ENCODE peak calls at places on chromosomes 16 and 17, in five cellular contexts. K, B, T, X and L are unnamed samples.

GRCh38 chr17:49951362-49952080 is 17.5 kb upstream of the DLX4 start:
- DNase-seq in T (no peak), B (no peak), X (no peak), K (no peak), L (peak)

GRCh38 chr17:60390881-60391418 is 983 bp downstream of the USP32 start:
- DNase-seq in X (no peak), T (peak), K (peak), B (peak), L (peak)

GRCh38 chr16:11595908-11596504 is 9.3 kb upstream of the LITAF start:
- DNase-seq in K (no peak), X (no peak), T (no peak), B (no peak), L (no peak)

GRCh38 chr17:38326996-38327792 is 16.6 kb downstream of the GPR179 start:
- DNase-seq in T (peak), B (no peak), K (no peak), X (no peak), L (no peak)

GRCh38 chr17:82976982-82977488 is 102.4 kb upstream of the METRNL start:
- DNase-seq in B (no peak), T (no peak), K (no peak), X (no peak), L (no peak)

GRCh38 chr16:54208262-54208661 is 78.3 kb downstream of the IRX3 start:
- DNase-seq in T (no peak), X (no peak), B (no peak), K (peak), L (no peak)

GRCh38 chr16:11742041-11742535 is 569 bp downstream of the TXNDC11 start:
- DNase-seq in X (no peak), T (peak), B (peak), K (peak), L (no peak)

GRCh38 chr17:33667671-33668070 is 374.6 kb upstream of the ASIC2 start:
- DNase-seq in T (no peak), X (no peak), B (no peak), K (no peak), L (no peak)

GRCh38 chr17:43591750-43592562 is 45.8 kb upstream of the ETV4 start:
- DNase-seq in B (no peak), K (peak), X (peak), T (no peak), L (peak)

GRCh38 chr17:61000911-61001310 is 323.3 kb downstream of the BCAS3 start:
- DNase-seq in T (no peak), B (peak), X (peak), K (no peak), L (peak)

GRCh38 chr17:41340496-41340895 is 10.1 kb downstream of the KRT33A start:
- DNase-seq in K (no peak), X (no peak), B (no peak), T (no peak), L (no peak)

GRCh38 chr17:68665373-68665772 is 64.2 kb upstream of the FAM20A start:
- DNase-seq in K (no peak), X (no peak), T (no peak), B (no peak), L (no peak)

GRCh38 chr17:14078027-14078426 is 8.7 kb downstream of the COX10 start:
- DNase-seq in K (no peak), B (no peak), T (no peak), X (no peak), L (no peak)

GRCh38 chr17:661509-661908 is 53.1 kb downstream of the VPS53 start:
- DNase-seq in K (no peak), T (no peak), X (no peak), B (no peak), L (no peak)

GRCh38 chr17:45309400-45309799 is 7.4 kb downstream of the MAP3K14 start:
- DNase-seq in X (no peak), B (no peak), K (no peak), T (no peak), L (no peak)

GRCh38 chr17:17682737-17683675 is 1.7 kb downstream of the RAI1 start:
- DNase-seq in K (peak), B (peak), T (peak), X (peak), L (peak)

GRCh38 chr17:81340606-81341346 is 45.7 kb upstream of the SLC38A10 start:
- DNase-seq in X (no peak), K (no peak), B (no peak), T (no peak), L (peak)

GRCh38 chr17:55614061-55614460 is 102.8 kb upstream of the SMIM36 start:
- DNase-seq in K (no peak), X (no peak), T (no peak), B (no peak), L (no peak)

GRCh38 chr17:17324616-17325015 is 21.4 kb downstream of the NT5M start:
- DNase-seq in X (no peak), B (no peak), T (no peak), K (no peak), L (no peak)

GRCh38 chr16:68707341-68708152 is 29.5 kb upstream of the CDH1 start:
- DNase-seq in T (no peak), K (peak), B (peak), X (no peak), L (peak)